ENCODE peak calls at places on chromosomes 3 and 15, in seven cellular contexts. S, Z, E, G, N, U and W are unnamed samples. For H3K36me3, the result is how much of the 10 kb centered on the place peaks cover.

GRCh38 chr3:9295007-9295406 is 45.6 kb upstream of the SRGAP3 start:
- DNase-seq in S (no peak), Z (no peak), E (no peak), G (no peak), N (no peak), U (no peak), W (no peak)

GRCh38 chr3:124559650-124560405 is 170.4 kb upstream of the UMPS start:
- DNase-seq in S (peak), Z (peak), E (peak), G (peak), N (peak), U (peak), W (peak)

GRCh38 chr3:192577271-192577670 is 150.1 kb downstream of the FGF12 start:
- DNase-seq in S (no peak), Z (no peak), E (no peak), G (no peak), N (no peak), U (no peak), W (no peak)

GRCh38 chr15:62163847-62164499 is 1.1 kb downstream of the C2CD4B start:
- DNase-seq in S (no peak), Z (no peak), E (peak), G (no peak), N (peak), U (no peak), W (no peak)

GRCh38 chr3:34889641-34890040 is 749.7 kb upstream of the ARPP21 start:
- DNase-seq in S (no peak), Z (no peak), E (no peak), G (no peak), N (no peak), U (no peak), W (no peak)

GRCh38 chr15:101361418-101361817 is 66.4 kb upstream of the SNRPA1 start:
- DNase-seq in S (no peak), Z (no peak), E (no peak), G (peak), N (no peak), U (no peak), W (no peak)

GRCh38 chr3:131658115-131658514 is 155.3 kb upstream of the MRPL3 start:
- DNase-seq in S (no peak), Z (no peak), E (no peak), G (peak), N (no peak), U (peak), W (no peak)

GRCh38 chr3:44571024-44571423 is 13.7 kb upstream of the ZNF660 start:
- DNase-seq in S (no peak), Z (no peak), E (no peak), G (no peak), N (no peak), U (no peak), W (no peak)

GRCh38 chr3:126356373-126357298 is 572 bp downstream of the KLF15 start:
- DNase-seq in S (no peak), Z (no peak), E (peak), G (peak), N (peak), U (no peak), W (peak)

GRCh38 chr15:29910068-29910467 is 87.8 kb upstream of the TJP1 start:
- DNase-seq in S (no peak), Z (no peak), E (peak), G (no peak), N (no peak), U (no peak), W (no peak)

GRCh38 chr15:61796056-61796455 is 264.2 kb downstream of the VPS13C start:
- DNase-seq in S (no peak), Z (no peak), E (peak), G (peak), N (no peak), U (no peak), W (no peak)

GRCh38 chr3:10173095-10173925 is 8.6 kb downstream of the IRAK2 start:
- DNase-seq in S (no peak), Z (no peak), E (peak), G (no peak), N (no peak), U (peak), W (no peak)

GRCh38 chr3:152197451-152197850 is 71.3 kb upstream of the MBNL1 start:
- DNase-seq in S (no peak), Z (no peak), E (peak), G (no peak), N (no peak), U (no peak), W (no peak)

GRCh38 chr3:153768559-153769469 is 352.4 kb upstream of the ARHGEF26 start:
- DNase-seq in S (peak), Z (peak), E (peak), G (peak), N (peak), U (peak), W (peak)

GRCh38 chr3:72255736-72256559 is 471.0 kb upstream of the PROK2 start:
- DNase-seq in S (peak), Z (no peak), E (no peak), G (peak), N (no peak), U (peak), W (no peak)

DNA sequence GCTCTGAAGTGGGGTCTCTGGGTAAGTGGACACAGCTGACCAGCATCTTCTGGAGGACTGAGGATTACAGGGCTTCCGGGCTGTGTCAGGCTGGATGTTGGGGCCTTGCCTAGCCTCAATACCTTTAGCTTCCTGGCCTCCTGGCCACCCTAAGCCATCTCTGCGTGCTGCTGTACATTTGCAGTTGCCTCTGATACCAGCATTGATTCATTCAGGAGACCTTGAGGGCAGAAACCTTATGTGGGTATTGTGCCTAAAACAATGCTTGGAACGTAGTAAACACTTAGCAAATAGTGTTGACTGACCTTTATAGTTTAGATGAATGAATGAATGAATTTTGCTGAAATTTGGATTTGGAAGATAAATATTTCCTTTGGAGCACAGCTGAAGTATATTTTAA is 97.0 kb downstream of the FLNB start:
- DNase-seq in S (no peak), Z (no peak), E (no peak), G (no peak), N (no peak), U (no peak), W (no peak)
- H3K36me3 ChIP-seq in S (under half), Z (under half), E (half or more), G (under half), N (under half), U (under half), W (under half)

GRCh38 chr3:129572603-129573002 is 29.6 kb downstream of the H1-8 start:
- DNase-seq in S (no peak), Z (no peak), E (no peak), G (no peak), N (no peak), U (no peak), W (no peak)
- H3K36me3 ChIP-seq in S (under half), Z (under half), E (under half), G (under half), N (under half), U (under half), W (under half)

DNA sequence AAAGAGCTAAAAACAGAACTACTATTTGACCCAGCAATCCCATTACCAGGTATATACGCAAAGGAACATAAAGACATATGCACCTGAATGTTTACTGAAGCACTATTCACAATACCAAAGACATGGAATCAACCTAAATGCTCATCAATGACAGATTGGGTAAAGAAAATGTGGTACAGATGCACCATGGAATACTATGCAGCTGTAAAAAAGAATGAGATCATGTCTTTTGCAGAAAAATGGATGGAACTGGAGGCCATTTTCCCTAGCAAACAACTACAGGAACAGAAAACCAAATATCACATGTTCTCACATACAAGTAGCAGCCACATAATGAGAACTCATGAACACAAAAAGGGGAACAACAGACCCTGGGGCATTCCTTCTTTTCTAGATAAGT is 208.9 kb upstream of the LRRFIP2 start:
- DNase-seq in S (no peak), Z (no peak), E (no peak), G (no peak), N (no peak), U (no peak), W (no peak)
- H3K36me3 ChIP-seq in S (under half), Z (under half), E (under half), G (under half), N (under half), U (under half), W (under half)

GRCh38 chr15:74784854-74785715 is 3.2 kb downstream of the CSK start:
- DNase-seq in S (no peak), Z (no peak), E (no peak), G (no peak), N (no peak), U (no peak), W (no peak)

GRCh38 chr15:74787251-74788041 is 5.6 kb downstream of the CSK start:
- DNase-seq in S (peak), Z (peak), E (peak), G (peak), N (peak), U (peak), W (peak)

GRCh38 chr15:74788042-74788715 is 6.3 kb downstream of the CSK start:
- DNase-seq in S (no peak), Z (no peak), E (no peak), G (no peak), N (no peak), U (no peak), W (no peak)

GRCh38 chr15:74785716-74786032 is 3.8 kb downstream of the CSK start:
- DNase-seq in S (no peak), Z (no peak), E (no peak), G (no peak), N (no peak), U (no peak), W (no peak)

GRCh38 chr15:74786659-74787165 is 4.8 kb downstream of the CSK start:
- DNase-seq in S (no peak), Z (no peak), E (peak), G (no peak), N (no peak), U (no peak), W (no peak)
- H3K36me3 ChIP-seq in S (under half), Z (under half), E (under half), G (under half), N (under half), U (under half), W (under half)

DNA sequence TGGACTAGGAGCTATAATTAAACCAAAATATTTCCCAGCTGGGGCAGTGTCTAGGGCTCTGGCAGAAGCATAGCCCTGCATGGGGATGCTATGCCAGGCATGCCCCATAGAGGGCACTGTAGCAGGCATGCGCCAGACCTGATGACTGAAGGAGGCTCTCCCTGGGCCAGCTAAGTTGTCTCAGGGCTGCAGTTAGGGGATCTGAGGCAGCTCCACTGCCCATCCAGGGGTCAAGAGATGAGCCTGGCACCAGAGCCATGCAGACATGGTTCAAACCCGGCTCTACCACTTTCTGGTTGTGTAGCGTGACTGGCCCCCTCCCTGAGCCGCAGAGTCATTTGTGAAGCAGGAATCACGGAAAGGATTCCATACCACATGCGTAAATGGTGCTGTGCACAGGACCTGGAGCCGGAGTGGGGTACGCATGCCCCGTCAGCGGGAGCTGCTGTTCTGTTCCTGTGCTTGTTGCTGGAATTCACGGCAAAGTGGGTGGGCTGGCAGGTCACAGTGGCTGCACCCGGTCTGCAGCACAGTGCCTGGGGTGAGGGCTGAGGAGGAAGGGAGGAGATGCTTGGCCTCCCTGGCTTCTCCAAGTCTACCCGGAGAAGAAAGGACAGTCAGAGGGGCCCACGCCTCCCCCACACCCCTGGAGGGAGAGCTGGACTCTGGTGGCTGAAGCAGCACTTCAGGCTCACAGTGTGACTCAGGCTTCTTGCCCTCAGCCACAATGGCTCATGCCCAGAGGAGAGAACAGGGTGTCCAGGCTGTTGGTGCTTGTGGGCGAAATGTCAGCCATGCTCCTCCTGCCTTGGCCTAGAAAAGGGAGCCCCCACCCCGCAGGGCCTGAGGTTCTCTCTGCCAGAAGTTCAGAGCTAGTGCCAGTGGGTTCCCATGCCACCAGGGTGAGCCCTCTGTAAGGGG is 43.1 kb downstream of the DNASE1L3 start:
- DNase-seq in S (peak), Z (no peak), E (peak), G (peak), N (peak), U (peak), W (peak)
- H3K36me3 ChIP-seq in S (under half), Z (under half), E (under half), G (under half), N (under half), U (under half), W (under half)

DNA sequence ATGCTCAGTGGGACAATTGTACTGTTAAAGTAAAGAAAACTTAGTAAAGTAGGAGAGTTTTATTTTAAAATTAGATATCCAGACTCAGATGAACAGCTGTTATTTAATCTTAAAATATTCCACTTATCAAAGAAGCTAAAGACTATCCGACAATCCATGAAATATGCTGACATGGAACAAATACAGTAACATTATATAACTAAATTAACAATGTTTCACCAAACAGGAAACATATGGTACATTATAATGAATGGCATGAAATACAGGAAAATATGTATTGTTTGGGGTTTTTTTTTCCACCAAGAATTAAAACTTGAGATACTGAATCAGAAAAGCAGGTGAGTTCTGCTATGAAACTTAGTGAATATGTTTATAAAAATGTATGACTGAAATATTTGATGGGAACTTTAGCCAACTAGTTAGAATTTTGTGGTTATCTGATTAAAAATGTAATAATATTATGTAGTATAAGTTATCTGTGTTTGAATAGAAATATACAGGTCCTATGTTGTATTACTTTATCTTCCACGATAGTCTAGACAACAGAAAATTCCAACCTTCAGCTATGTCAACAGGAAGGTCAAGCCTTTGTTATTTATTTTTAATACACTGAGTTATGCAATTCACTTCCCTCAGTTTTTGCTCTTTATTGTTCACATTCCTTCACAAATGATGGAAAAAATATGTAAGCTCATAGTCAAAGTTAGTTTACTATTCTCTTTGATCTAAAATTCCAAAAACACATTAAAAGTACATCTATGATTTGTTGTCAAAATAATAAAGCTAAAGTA is 72.7 kb downstream of the UACA start:
- DNase-seq in S (no peak), Z (no peak), E (no peak), G (no peak), N (no peak), U (no peak), W (no peak)
- H3K36me3 ChIP-seq in S (under half), Z (half or more), E (half or more), G (under half), N (under half), U (under half), W (under half)

DNA sequence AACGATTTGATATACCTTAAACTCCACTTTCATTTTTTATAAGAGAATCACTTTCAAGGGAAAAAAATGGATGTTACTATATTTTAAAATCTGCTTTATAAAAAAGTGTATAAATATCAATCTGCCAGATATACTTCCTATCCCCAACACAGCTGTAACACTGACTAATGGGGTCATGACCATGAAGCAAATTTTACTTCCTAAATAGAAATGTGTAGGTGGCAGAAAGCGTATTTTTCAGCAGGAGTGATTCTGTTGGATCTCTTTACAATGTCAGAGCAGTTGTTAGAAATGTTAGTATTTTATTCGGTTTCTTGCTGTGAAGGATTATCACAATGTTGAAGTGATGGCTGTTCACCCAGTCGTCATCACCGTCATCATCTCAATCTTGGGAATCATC is 5.5 kb upstream of the C15orf40 start:
- DNase-seq in S (no peak), Z (no peak), E (no peak), G (no peak), N (no peak), U (no peak), W (no peak)
- H3K36me3 ChIP-seq in S (under half), Z (under half), E (under half), G (under half), N (under half), U (under half), W (under half)

DNA sequence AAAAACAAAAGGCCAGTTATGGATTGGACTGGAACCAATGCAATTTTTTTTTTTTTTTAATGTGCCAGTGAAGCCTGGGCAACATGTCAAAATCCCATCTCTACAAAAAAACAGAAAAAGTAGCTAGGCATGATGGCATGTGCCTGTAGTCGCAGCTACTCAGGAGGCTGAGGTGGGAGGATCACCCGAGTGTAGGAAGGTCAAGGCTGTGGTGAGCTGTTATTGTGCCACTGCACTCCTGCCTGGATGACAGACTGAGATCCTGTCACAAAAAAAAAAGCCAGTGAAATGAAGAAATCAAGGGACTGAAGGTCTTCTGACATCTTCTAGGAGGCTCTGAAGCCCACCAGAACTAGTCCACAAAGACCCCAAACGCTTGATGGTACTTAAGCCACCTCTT is 101.2 kb downstream of the IQSEC1 start:
- DNase-seq in S (no peak), Z (no peak), E (no peak), G (no peak), N (no peak), U (no peak), W (no peak)
- H3K36me3 ChIP-seq in S (under half), Z (under half), E (under half), G (under half), N (under half), U (under half), W (under half)

DNA sequence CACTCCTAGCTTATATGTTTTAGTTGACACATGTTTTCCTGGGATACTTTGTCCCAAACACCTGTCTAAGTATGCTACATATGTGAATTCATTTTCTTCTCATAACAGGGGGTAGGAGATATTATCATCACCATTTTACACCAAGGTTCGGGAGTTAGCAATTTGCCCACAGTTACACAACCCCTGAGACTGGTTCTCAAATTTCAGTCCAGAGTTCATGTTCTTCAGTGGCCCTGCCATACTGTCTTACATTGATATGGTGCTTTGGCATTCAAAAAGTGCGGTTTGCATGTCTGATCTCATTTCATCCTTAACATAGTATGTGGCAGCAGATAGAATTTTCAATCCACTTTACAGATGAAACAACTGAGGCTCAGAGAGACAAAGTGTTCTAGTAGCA is 38.4 kb downstream of the ROBO2 start:
- DNase-seq in S (no peak), Z (no peak), E (no peak), G (no peak), N (no peak), U (no peak), W (no peak)
- H3K36me3 ChIP-seq in S (under half), Z (under half), E (under half), G (under half), N (under half), U (under half), W (under half)

GRCh38 chr15:74626752-74627692 is 11.4 kb downstream of the CLK3 start:
- DNase-seq in S (no peak), Z (no peak), E (no peak), G (no peak), N (no peak), U (no peak), W (no peak)

GRCh38 chr15:74628199-74628598 is 12.6 kb downstream of the CLK3 start:
- DNase-seq in S (no peak), Z (no peak), E (peak), G (no peak), N (no peak), U (no peak), W (no peak)

GRCh38 chr15:74630284-74631086 is 14.8 kb downstream of the CLK3 start:
- DNase-seq in S (no peak), Z (no peak), E (peak), G (no peak), N (no peak), U (no peak), W (no peak)

GRCh38 chr15:74627766-74628165 is 12.1 kb downstream of the CLK3 start:
- DNase-seq in S (no peak), Z (no peak), E (no peak), G (no peak), N (no peak), U (no peak), W (no peak)

DNA sequence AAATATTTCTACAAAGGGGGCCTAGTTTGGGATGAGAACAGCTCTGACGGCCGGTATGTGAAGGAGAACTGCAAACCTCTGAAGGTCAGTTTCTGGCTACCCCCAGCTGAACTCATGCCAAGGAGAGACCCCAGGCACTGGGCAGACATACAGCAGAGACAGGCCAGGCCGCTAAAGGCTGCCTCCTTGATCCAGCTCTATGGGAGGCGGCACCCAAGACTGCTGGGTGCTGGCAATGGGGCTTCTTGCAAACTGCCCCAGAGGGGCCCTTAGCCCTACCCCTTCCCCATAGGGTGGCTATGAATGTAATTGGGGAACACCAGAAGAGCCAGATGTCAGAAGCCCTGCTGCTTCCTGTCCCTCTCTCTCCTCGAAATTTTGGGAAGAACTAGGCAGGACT is 13.3 kb downstream of the CLK3 start:
- DNase-seq in S (no peak), Z (no peak), E (no peak), G (no peak), N (no peak), U (no peak), W (no peak)
- H3K36me3 ChIP-seq in S (under half), Z (under half), E (under half), G (half or more), N (under half), U (under half), W (under half)